ENCODE peak calls at places on chromosome 4, in four cellular contexts. D is endothelial cell of umbilical vein, K is upper lobe of left lung, S is HL-60. Z is an unnamed sample.

GRCh38 chr4:170729897-170730296 is 640.1 kb upstream of the AADAT start:
- DNase-seq in S (no peak), K (no peak), D (no peak), Z (no peak)

GRCh38 chr4:185283723-185284122 is 74.3 kb downstream of the SNX25 start:
- DNase-seq in D (peak; percentile 73), S (no peak), K (no peak), Z (no peak)

GRCh38 chr4:136699905-136700304 is 832.4 kb downstream of the PCDH18 start:
- DNase-seq in S (no peak), D (no peak), K (no peak), Z (no peak)

GRCh38 chr4:38678078-38678477 is 14.1 kb downstream of the KLF3 start:
- DNase-seq in S (no peak), D (peak; percentile 46), K (no peak), Z (no peak)

GRCh38 chr4:183430317-183430986 is 14.0 kb upstream of the CDKN2AIP start:
- DNase-seq in D (peak; percentile 37), K (no peak), S (no peak), Z (peak; percentile 58)

GRCh38 chr4:161642708-161643107 is 521.1 kb downstream of the FSTL5 start:
- DNase-seq in S (no peak), D (peak; percentile 67), K (no peak), Z (no peak)

GRCh38 chr4:15077969-15078368 is 75.7 kb downstream of the CPEB2 start:
- DNase-seq in K (no peak), D (no peak), S (peak; percentile 72), Z (no peak)

GRCh38 chr4:147360301-147360700 is 120.6 kb upstream of the EDNRA start:
- DNase-seq in D (no peak), S (no peak), K (no peak), Z (no peak)

GRCh38 chr4:37478151-37478550 is 208.0 kb downstream of the RELL1 start:
- DNase-seq in K (no peak), S (no peak), D (no peak), Z (no peak)

GRCh38 chr4:165874072-165874798 is 1.2 kb downstream of the TLL1 start:
- DNase-seq in K (peak; percentile 78), S (no peak), D (peak; percentile 37), Z (no peak)

GRCh38 chr4:143768007-143768591 is 67.6 kb upstream of the FREM3 start:
- DNase-seq in S (no peak), D (peak; percentile 87), K (no peak), Z (no peak)

GRCh38 chr4:13193662-13194061 is 290.5 kb downstream of the RAB28 start:
- DNase-seq in K (no peak), S (no peak), D (no peak), Z (no peak)

GRCh38 chr4:15368906-15369305 is 58.9 kb upstream of the C1QTNF7 start:
- DNase-seq in K (no peak), S (no peak), D (no peak), Z (no peak)

GRCh38 chr4:26372525-26373172 is 51.8 kb downstream of the RBPJ start:
- DNase-seq in D (peak; percentile 68), K (no peak), S (peak; percentile 95), Z (no peak)

GRCh38 chr4:74555231-74555630 is 110.3 kb downstream of the AREG start:
- DNase-seq in D (no peak), S (no peak), K (no peak), Z (no peak)

GRCh38 chr4:114286275-114286674 is 306.8 kb upstream of the ARSJ start:
- DNase-seq in D (no peak), S (no peak), K (no peak), Z (no peak)

GRCh38 chr4:122481766-122482405 is 25.4 kb upstream of the IL2 start:
- DNase-seq in D (no peak), K (no peak), S (no peak), Z (no peak)

GRCh38 chr4:182246401-182247205 is 3.4 kb downstream of the TENM3 start:
- DNase-seq in S (no peak), K (no peak), D (no peak), Z (no peak)

GRCh38 chr4:124768596-124768995 is 56.1 kb upstream of the ANKRD50 start:
- DNase-seq in D (no peak), S (no peak), K (no peak), Z (no peak)

GRCh38 chr4:144611850-144612249 is 34.1 kb upstream of the HHIP start:
- DNase-seq in D (peak; percentile 36), K (no peak), S (no peak), Z (no peak)

GRCh38 chr4:160316036-160316435 is 1213.2 kb downstream of the RAPGEF2 start:
- DNase-seq in D (no peak), K (no peak), S (no peak), Z (no peak)

GRCh38 chr4:105988671-105989070 is 93.4 kb downstream of the NPNT start:
- DNase-seq in D (no peak), K (no peak), S (no peak), Z (no peak)

GRCh38 chr4:153205028-153205648 is 895 bp downstream of the TRIM2 start:
- DNase-seq in K (peak; percentile 30), S (no peak), D (no peak), Z (no peak)

GRCh38 chr4:150358691-150359090 is 223.3 kb upstream of the MAB21L2 start:
- DNase-seq in D (no peak), K (no peak), S (no peak), Z (no peak)

GRCh38 chr4:17854076-17854475 is 43.3 kb downstream of the NCAPG start:
- DNase-seq in S (no peak), K (no peak), D (no peak), Z (no peak)

GRCh38 chr4:52904421-52904820 is 42.3 kb downstream of the RASL11B start:
- DNase-seq in K (no peak), S (no peak), D (no peak), Z (no peak)

GRCh38 chr4:145937990-145938611 is 522 bp downstream of the ZNF827 start:
- DNase-seq in D (peak; percentile 51), K (peak; percentile 9), S (no peak), Z (no peak)

GRCh38 chr4:80926446-80926845 is 104.1 kb upstream of the BMP3 start:
- DNase-seq in D (no peak), S (no peak), K (no peak), Z (no peak)

GRCh38 chr4:146367347-146367746 is 153.0 kb downstream of the REELD1 start:
- DNase-seq in S (no peak), K (no peak), D (no peak), Z (no peak)

GRCh38 chr4:37365888-37366287 is 121.3 kb downstream of the NWD2 start:
- DNase-seq in K (no peak), D (no peak), S (no peak), Z (no peak)

GRCh38 chr4:159867673-159868072 is 764.8 kb downstream of the RAPGEF2 start:
- DNase-seq in D (no peak), S (no peak), K (no peak), Z (no peak)

GRCh38 chr4:14193601-14194000 is 566.1 kb upstream of the BOD1L1 start:
- DNase-seq in D (no peak), S (no peak), K (no peak), Z (no peak)

GRCh38 chr4:68494688-68495087 is 47.4 kb downstream of the TMPRSS11E start:
- DNase-seq in D (no peak), K (no peak), S (no peak), Z (no peak)

GRCh38 chr4:115986573-115986972 is 873.2 kb upstream of the NDST4 start:
- DNase-seq in S (no peak), K (no peak), D (no peak), Z (no peak)

GRCh38 chr4:128353791-128354190 is 66.2 kb upstream of the PGRMC2 start:
- DNase-seq in D (no peak), K (no peak), S (no peak), Z (no peak)

GRCh38 chr4:120855307-120856001 is 67.1 kb downstream of the PRDM5 start:
- DNase-seq in K (no peak), D (no peak), S (no peak), Z (no peak)

GRCh38 chr4:73392936-73393335 is 11.2 kb upstream of the ALB start:
- DNase-seq in K (no peak), S (no peak), D (no peak), Z (no peak)

GRCh38 chr4:168522371-168522770 is 25.5 kb downstream of the PALLD start:
- DNase-seq in S (no peak), K (no peak), D (no peak), Z (no peak)

GRCh38 chr4:73723029-73723428 is 17.3 kb upstream of the CXCL8 start:
- DNase-seq in D (peak; percentile 57), K (no peak), S (no peak), Z (no peak)

GRCh38 chr4:48212165-48212564 is 57.5 kb downstream of the TEC start:
- DNase-seq in K (no peak), D (no peak), S (peak; percentile 82), Z (no peak)
- TF ChIP-seq POLR2AphosphoS5 in K (no peak), D (no peak), S (peak; percentile 71), Z (no peak)

GRCh38 chr4:152146244-152146643 is 385.4 kb upstream of the GATB start:
- DNase-seq in D (no peak), K (no peak), S (no peak), Z (no peak)
- H3K27ac ChIP-seq in D (no peak overlapping the region), K (no peak overlapping the region), S (no peak overlapping the region), Z (no peak overlapping the region)

GRCh38 chr4:109574443-109574850 is 14.4 kb downstream of the MCUB start:
- DNase-seq in S (peak; percentile 18), D (peak; percentile 40), K (no peak), Z (no peak)
- TF ChIP-seq CTCF in S (peak; percentile 10), D (peak; percentile 2), K (no peak), Z (peak; percentile 23)

DNA sequence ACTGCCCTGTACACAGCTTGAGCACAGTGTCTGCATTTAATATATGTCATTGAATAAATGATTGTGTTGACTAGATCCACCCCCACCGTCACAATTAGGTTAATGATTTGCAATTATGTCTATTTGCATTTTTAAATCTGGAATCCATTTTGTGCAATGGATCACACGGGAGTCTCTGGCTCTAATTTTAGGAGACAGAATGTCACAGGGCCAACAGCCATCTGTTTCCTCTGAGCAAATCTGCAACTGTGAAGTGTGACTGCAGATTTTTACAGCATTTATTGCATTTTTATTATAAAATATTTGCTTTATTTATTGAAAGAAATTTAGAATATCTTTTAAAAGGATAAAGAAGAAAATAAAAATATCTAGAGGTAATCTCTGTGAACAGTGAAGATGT is 316.8 kb downstream of the HS3ST1 start:
- DNase-seq in K (no peak), D (no peak), S (no peak), Z (no peak)
- TF ChIP-seq POLR2AphosphoS5 in K (no peak), D (no peak), S (no peak), Z (no peak)

GRCh38 chr4:7826176-7826908 is 113.3 kb downstream of the AFAP1 start:
- DNase-seq in S (no peak), D (no peak), K (no peak), Z (no peak)
- H3K27ac ChIP-seq in S (no peak overlapping the region), D (no peak overlapping the region), K (no peak overlapping the region), Z (no peak overlapping the region)

GRCh38 chr4:57581200-57581599 is 471.0 kb upstream of the IGFBP7 start:
- DNase-seq in S (no peak), D (no peak), K (no peak), Z (no peak)
- TF ChIP-seq CTCF in S (no peak), D (no peak), K (no peak), Z (no peak)

GRCh38 chr4:41160010-41160789 is 54.1 kb downstream of the APBB2 start:
- DNase-seq in S (no peak), K (peak; percentile 37), D (peak; percentile 98), Z (no peak)
- TF ChIP-seq POLR2AphosphoS5 in S (no peak), K (no peak), D (peak; percentile 95), Z (no peak)

Z was measured in spleen.